ENCODE peak calls at places on chromosomes 13 and 19, in ten cellular contexts. D is GM04504, B is gastrocnemius medialis, Y is transverse colon, I is HS-5, W is NCI-H1048, A is NCI-H774, J is progenitor cell of endocrine pancreas, G is nephron progenitor cell, S is EL. Z is an unnamed sample.

GRCh38 chr19:1845642-1846041 is 2.6 kb downstream of the REXO1 start:
- DNase-seq in D (no peak), J (no peak), S (no peak), I (no peak), A (no peak), Y (no peak), B (no peak), G (no peak), W (no peak), Z (no peak)

GRCh38 chr19:12666305-12667048 is at the start of the genes MAN2B1 and WDR83:
- DNase-seq in J (peak; percentile 70), G (peak; percentile 87), Y (peak; percentile 83), W (peak; percentile 51), A (peak; percentile 68), B (peak; percentile 37), I (no peak), S (peak; percentile 78), D (peak; percentile 23), Z (peak; percentile 80)

GRCh38 chr19:43522929-43523328 is 4.1 kb downstream of the ETHE1 start:
- DNase-seq in I (no peak), B (no peak), A (no peak), Y (no peak), W (no peak), G (no peak), J (no peak), S (no peak), D (no peak), Z (no peak)

GRCh38 chr19:9945319-9945966 is 9.1 kb upstream of the OLFM2 start:
- DNase-seq in B (peak; percentile 73), D (peak; percentile 100), W (no peak), I (peak; percentile 98), S (peak; percentile 99), G (peak; percentile 56), Y (peak; percentile 73), J (no peak), A (no peak), Z (no peak)

GRCh38 chr19:13640611-13641010 is 123.7 kb upstream of the MRI1 start:
- DNase-seq in I (no peak), Y (no peak), B (no peak), S (no peak), W (no peak), A (no peak), J (no peak), G (no peak), D (no peak), Z (peak; percentile 22)

GRCh38 chr13:110531671-110532083 is 29.8 kb downstream of the RAB20 start:
- DNase-seq in A (no peak), S (no peak), Y (no peak), J (no peak), D (no peak), B (no peak), I (no peak), W (no peak), G (no peak), Z (no peak)

GRCh38 chr19:33444993-33445751 is 71.7 kb downstream of the CEBPG start:
- DNase-seq in I (no peak), W (no peak), B (no peak), S (no peak), A (no peak), J (no peak), Y (no peak), G (no peak), D (no peak), Z (no peak)

GRCh38 chr19:49677232-49677881 is at the start of gene PRMT1:
- DNase-seq in W (no peak), G (peak; percentile 69), B (peak; percentile 46), A (peak; percentile 30), J (peak; percentile 34), S (peak; percentile 47), D (no peak), Y (peak; percentile 44), I (no peak), Z (no peak)

GRCh38 chr19:19061491-19061890 is 2.3 kb upstream of the SLC25A42 start:
- DNase-seq in A (no peak), J (no peak), W (no peak), I (no peak), B (peak; percentile 48), D (no peak), G (no peak), Y (no peak), S (no peak), Z (peak; percentile 49)

GRCh38 chr19:33461256-33462111 is 60.1 kb downstream of the PEPD start:
- DNase-seq in D (no peak), W (no peak), S (no peak), J (no peak), B (no peak), A (no peak), Y (no peak), I (no peak), G (no peak), Z (no peak)

GRCh38 chr13:93270769-93271753 is 44.5 kb downstream of the GPC6 start:
- DNase-seq in G (no peak), D (no peak), W (no peak), Y (no peak), A (no peak), B (no peak), J (no peak), I (no peak), S (peak; percentile 9), Z (peak; percentile 51)

GRCh38 chr19:8988204-8988603 is 22.0 kb downstream of the MUC16 start:
- DNase-seq in B (no peak), Y (no peak), A (no peak), W (no peak), D (no peak), G (no peak), I (no peak), J (no peak), S (no peak), Z (no peak)

GRCh38 chr19:610801-611505 is 21.3 kb downstream of the HCN2 start:
- DNase-seq in G (peak; percentile 54), S (peak; percentile 90), D (no peak), A (no peak), B (no peak), J (no peak), I (no peak), W (no peak), Y (peak; percentile 54), Z (no peak)

GRCh38 chr13:103965506-103966243 is 899.5 kb upstream of the SLC10A2 start:
- DNase-seq in I (no peak), S (no peak), A (no peak), J (no peak), D (no peak), G (no peak), W (no peak), Y (no peak), B (peak; percentile 15), Z (no peak)

GRCh38 chr13:96621634-96622033 is 372.6 kb downstream of the OXGR1 start:
- DNase-seq in W (no peak), D (no peak), J (no peak), A (no peak), G (no peak), Y (no peak), B (no peak), S (no peak), I (no peak), Z (no peak)

GRCh38 chr19:35299523-35300339 is 7.8 kb downstream of the MAG start:
- DNase-seq in B (no peak), D (no peak), J (no peak), G (peak; percentile 45), S (no peak), I (no peak), Y (no peak), W (no peak), A (no peak), Z (no peak)

GRCh38 chr13:99367106-99367616 is 60.0 kb upstream of the GPR183 start:
- DNase-seq in I (no peak), Y (no peak), B (no peak), J (no peak), G (no peak), S (no peak), D (no peak), A (no peak), W (no peak), Z (no peak)

GRCh38 chr13:100464006-100464405 is 124.6 kb downstream of the GGACT start:
- DNase-seq in D (no peak), I (no peak), G (no peak), A (no peak), S (no peak), Y (no peak), J (no peak), W (no peak), B (no peak), Z (no peak)

GRCh38 chr19:46002678-46003275 is 7.5 kb downstream of the CCDC61 start:
- DNase-seq in J (no peak), B (no peak), S (no peak), I (no peak), W (no peak), D (no peak), A (no peak), Y (no peak), G (no peak), Z (no peak)

GRCh38 chr19:5967994-5968430 is 9.9 kb downstream of the RANBP3 start:
- DNase-seq in I (no peak), S (peak; percentile 82), J (peak; percentile 50), W (peak; percentile 60), Y (peak; percentile 69), D (no peak), B (peak; percentile 39), A (peak; percentile 30), G (peak; percentile 74), Z (peak; percentile 27)

GRCh38 chr19:4647676-4648644 is 8.6 kb downstream of the TNFAIP8L1 start:
- DNase-seq in J (no peak), G (no peak), B (peak; percentile 38), Y (no peak), I (no peak), A (no peak), W (no peak), S (no peak), D (no peak), Z (no peak)

GRCh38 chr13:20891034-20891433 is 11.5 kb downstream of the XPO4 start:
- DNase-seq in G (no peak), B (no peak), I (no peak), J (no peak), D (no peak), Y (no peak), A (no peak), W (no peak), S (no peak), Z (no peak)

GRCh38 chr19:1748115-1748702 is 5.1 kb upstream of the ONECUT3 start:
- DNase-seq in I (no peak), Y (peak; percentile 44), G (no peak), W (no peak), S (no peak), B (no peak), A (no peak), J (no peak), D (no peak), Z (no peak)

GRCh38 chr13:66154981-66155380 is 1075.2 kb downstream of the PCDH9 start:
- DNase-seq in S (peak; percentile 33), B (no peak), J (no peak), D (no peak), A (no peak), G (no peak), W (no peak), Y (no peak), I (peak; percentile 11), Z (no peak)

GRCh38 chr19:47641891-47642485 is 33.1 kb downstream of the BICRA start:
- DNase-seq in W (no peak), Y (no peak), J (no peak), G (no peak), S (no peak), B (no peak), D (no peak), A (no peak), I (no peak), Z (no peak)

GRCh38 chr13:30898721-30899188 is 7.3 kb upstream of the MEDAG start:
- DNase-seq in D (peak; percentile 76), S (peak; percentile 78), Y (no peak), G (no peak), J (no peak), A (no peak), I (no peak), B (no peak), W (no peak), Z (no peak)

GRCh38 chr19:17576758-17577532 is 21.5 kb downstream of the COLGALT1 start:
- DNase-seq in W (peak; percentile 53), Y (peak; percentile 84), A (no peak), B (no peak), S (peak; percentile 8), D (no peak), I (no peak), G (peak; percentile 97), J (peak; percentile 43), Z (no peak)

GRCh38 chr13:106104281-106104901 is 431.1 kb downstream of the EFNB2 start:
- DNase-seq in W (no peak), B (no peak), S (peak; percentile 94), I (peak; percentile 43), A (no peak), D (peak; percentile 67), Y (no peak), J (no peak), G (no peak), Z (no peak)

Z was measured in NCI-H1092.